ENCODE peak calls at places on chromosomes 1 and 21, in ten cellular contexts. P is testis, E is gastrocnemius medialis, W is K562, C is tibial nerve, Z is heart left ventricle, I is uterus, D is H54, R is HCT116, G is ovary. H is an unnamed sample.

GRCh38 chr1:46118856-46119255 is 13.6 kb downstream of the PIK3R3 start:
- DNase-seq in Z (no peak), E (no peak), G (no peak), D (no peak), I (no peak), P (no peak), W (no peak), R (no peak), C (no peak), H (no peak)

GRCh38 chr1:230057681-230058565 is 9.1 kb upstream of the GALNT2 start:
- DNase-seq in R (no peak), C (no peak), Z (no peak), E (no peak), D (no peak), I (no peak), G (no peak), W (no peak), P (no peak), H (no peak)

GRCh38 chr1:27539901-27540861 is 50.2 kb upstream of the WASF2 start:
- DNase-seq in I (no peak), Z (no peak), D (peak; percentile 70), C (no peak), E (no peak), R (peak; percentile 81), G (no peak), P (no peak), W (no peak), H (no peak)

GRCh38 chr1:177227978-177228720 is 57.4 kb downstream of the BRINP2 start:
- DNase-seq in E (no peak), G (no peak), P (no peak), D (no peak), I (no peak), C (no peak), W (no peak), Z (no peak), R (no peak), H (no peak)

GRCh38 chr21:43588957-43589356 is 70.3 kb downstream of the HSF2BP start:
- DNase-seq in Z (no peak), P (no peak), E (no peak), R (no peak), I (no peak), G (no peak), W (no peak), C (no peak), D (no peak), H (no peak)

GRCh38 chr21:42262826-42263225 is 43.9 kb downstream of the ABCG1 start:
- DNase-seq in P (no peak), I (peak; percentile 33), C (peak; percentile 24), W (no peak), R (no peak), E (peak; percentile 56), Z (peak; percentile 89), D (peak; percentile 80), G (peak; percentile 57), H (no peak)

GRCh38 chr1:90723561-90724108 is 6.5 kb upstream of the BARHL2 start:
- DNase-seq in D (no peak), G (no peak), P (peak; percentile 61), C (no peak), R (no peak), E (no peak), W (no peak), Z (no peak), I (no peak), H (peak; percentile 60)

GRCh38 chr1:47257224-47257623 is 25.2 kb upstream of the TAL1 start:
- DNase-seq in G (no peak), I (no peak), C (no peak), R (no peak), E (no peak), P (no peak), Z (no peak), D (no peak), W (no peak), H (peak; percentile 69)

GRCh38 chr1:204602871-204603542 is 82.5 kb downstream of the LRRN2 start:
- DNase-seq in I (no peak), Z (no peak), W (no peak), C (no peak), R (no peak), G (no peak), E (no peak), D (no peak), P (no peak), H (no peak)

GRCh38 chr1:156693858-156694562 is 11.4 kb downstream of the CRABP2 start:
- DNase-seq in C (no peak), I (no peak), E (no peak), D (no peak), G (no peak), P (peak; percentile 51), Z (no peak), W (peak; percentile 92), R (no peak), H (peak; percentile 56)

GRCh38 chr1:76068953-76069561 is 5.5 kb upstream of the ST6GALNAC3 start:
- DNase-seq in G (no peak), D (no peak), C (no peak), I (no peak), R (no peak), Z (no peak), P (no peak), W (no peak), E (no peak), H (no peak)

GRCh38 chr1:191240925-191241324 is 763.3 kb upstream of the BRINP3 start:
- DNase-seq in G (no peak), I (no peak), W (no peak), Z (no peak), C (no peak), D (no peak), R (no peak), P (no peak), E (no peak), H (no peak)

GRCh38 chr1:90405726-90406125 is 311.4 kb downstream of the BARHL2 start:
- DNase-seq in Z (no peak), D (no peak), P (no peak), G (no peak), E (no peak), R (no peak), W (no peak), C (no peak), I (no peak), H (no peak)

GRCh38 chr1:225987491-225988316 is 11.4 kb downstream of the SDE2 start:
- DNase-seq in D (no peak), G (no peak), C (no peak), R (peak; percentile 44), Z (no peak), P (no peak), E (no peak), W (peak; percentile 71), I (no peak), H (peak; percentile 78)

GRCh38 chr1:116553386-116554115 is 17.3 kb downstream of the CD58 start:
- DNase-seq in P (no peak), Z (no peak), R (peak; percentile 33), C (no peak), W (no peak), G (no peak), I (no peak), E (no peak), D (no peak), H (peak; percentile 11)

GRCh38 chr1:198663996-198664789 is 25.4 kb downstream of the PTPRC start:
- DNase-seq in E (no peak), P (no peak), G (no peak), C (no peak), Z (no peak), W (no peak), I (no peak), D (no peak), R (no peak), H (peak; percentile 45)

GRCh38 chr1:179083533-179083932 is 1.7 kb downstream of the TOR3A start:
- DNase-seq in R (no peak), D (no peak), E (no peak), P (no peak), I (no peak), C (no peak), W (peak; percentile 22), G (no peak), Z (no peak), H (no peak)

GRCh38 chr1:165169729-165170128 is 186.8 kb downstream of the LMX1A start:
- DNase-seq in R (no peak), P (no peak), I (no peak), E (no peak), C (no peak), G (no peak), W (no peak), Z (no peak), D (no peak), H (no peak)

GRCh38 chr1:16237343-16237830 is 404 bp upstream of the CPLANE2 start:
- DNase-seq in E (no peak), I (no peak), Z (no peak), C (no peak), G (no peak), R (no peak), P (no peak), D (no peak), W (no peak), H (no peak)
- TF ChIP-seq POLR2A in E (no peak), I (no peak), Z (no peak), C (no peak), G (no peak), R (no peak), P (no peak), D (no peak), W (peak; percentile 85), H (no peak)

GRCh38 chr1:21966247-21967000 is 10.4 kb upstream of the CELA3B start:
- DNase-seq in I (no peak), P (no peak), G (no peak), W (no peak), D (peak; percentile 23), E (no peak), Z (no peak), C (no peak), R (no peak), H (no peak)

GRCh38 chr1:21961799-21962198 is 15.0 kb upstream of the CELA3B start:
- DNase-seq in R (no peak), P (no peak), Z (no peak), G (no peak), D (no peak), C (no peak), W (no peak), E (no peak), I (no peak), H (no peak)

GRCh38 chr1:21961337-21961736 is 15.5 kb upstream of the CELA3B start:
- DNase-seq in R (no peak), G (no peak), I (no peak), W (no peak), C (no peak), E (no peak), Z (no peak), D (no peak), P (no peak), H (no peak)

GRCh38 chr1:21963477-21964217 is 13.2 kb upstream of the CELA3B start:
- DNase-seq in P (peak; percentile 85), D (peak; percentile 27), G (peak; percentile 78), W (peak; percentile 93), R (peak; percentile 47), Z (peak; percentile 65), E (peak; percentile 41), C (peak; percentile 91), I (peak; percentile 83), H (no peak)
- TF ChIP-seq POLR2A in P (no peak), D (no peak), G (no peak), W (no peak), R (no peak), Z (no peak), E (no peak), C (no peak), I (no peak), H (no peak)

GRCh38 chr1:155127672-155128468 is at the start of gene EFNA1:
- DNase-seq in I (peak; percentile 61), P (peak; percentile 44), D (peak; percentile 45), E (peak; percentile 32), R (no peak), G (peak; percentile 57), C (no peak), Z (peak; percentile 74), W (peak; percentile 76), H (peak; percentile 47)
- TF ChIP-seq POLR2A in I (peak; percentile 77), P (no peak), D (peak; percentile 41), E (peak; percentile 61), R (no peak), G (no peak), C (peak; percentile 73), Z (peak; percentile 97), W (peak; percentile 33), H (no peak)

GRCh38 chr1:192575499-192576189 is at the start of gene RGS1:
- DNase-seq in E (no peak), P (peak; percentile 41), I (no peak), R (no peak), C (peak; percentile 34), W (no peak), D (no peak), Z (no peak), G (no peak), H (no peak)
- TF ChIP-seq POLR2A in E (no peak), P (no peak), I (peak; percentile 16), R (no peak), C (peak; percentile 42), W (no peak), D (no peak), Z (no peak), G (no peak), H (peak; percentile 70)